ENCODE peak calls at places on chromosomes 4 and X, in five cellular contexts. M is IMR-90, B is endothelial cell of umbilical vein, Z is GM23248, T is PC-3. C is an unnamed sample.

GRCh38 chrX:70433848-70434351 is 10.7 kb upstream of the DLG3 start:
- DNase-seq in B (peak), T (peak), Z (peak), M (peak), C (peak)

GRCh38 chrX:85611926-85612325 is 232.5 kb upstream of the POF1B start:
- DNase-seq in Z (peak), T (peak), B (peak), M (peak), C (peak)

GRCh38 chrX:12383196-12383595 is 244.9 kb downstream of the FRMPD4 start:
- DNase-seq in M (no peak), T (peak), Z (no peak), B (no peak), C (no peak)

GRCh38 chrX:24298191-24298590 is 15.7 kb downstream of the SUPT20HL2 start:
- DNase-seq in B (peak), M (peak), Z (no peak), T (peak), C (no peak)

GRCh38 chr4:44738615-44739014 is 12.3 kb upstream of the GNPDA2 start:
- DNase-seq in B (no peak), M (no peak), Z (peak), T (no peak), C (no peak)

GRCh38 chrX:115345654-115346014 is 56.1 kb downstream of the LUZP4 start:
- DNase-seq in B (no peak), Z (no peak), T (no peak), M (no peak), C (no peak)

GRCh38 chr4:138645289-138645688 is 370.3 kb upstream of the NOCT start:
- DNase-seq in M (no peak), T (peak), B (no peak), Z (peak), C (peak)

GRCh38 chrX:18377802-18378201 is 23.3 kb upstream of the SCML2 start:
- DNase-seq in Z (peak), M (peak), T (peak), B (peak), C (no peak)

GRCh38 chr4:40280586-40280985 is 54.5 kb upstream of the CHRNA9 start:
- DNase-seq in T (no peak), Z (no peak), B (no peak), M (no peak), C (peak)

GRCh38 chr4:139208404-139208945 is 31.5 kb upstream of the ELF2 start:
- DNase-seq in M (peak), Z (peak), T (no peak), B (no peak), C (peak)

GRCh38 chrX:100424012-100424411 is 13.9 kb upstream of the PCDH19 start:
- DNase-seq in M (no peak), T (peak), Z (no peak), B (peak), C (no peak)

GRCh38 chr4:71186566-71187398 is 152.0 kb upstream of the SLC4A4 start:
- DNase-seq in T (peak), B (peak), Z (peak), M (peak), C (peak)

GRCh38 chr4:138414202-138414601 is 172.1 kb upstream of the SLC7A11 start:
- DNase-seq in M (no peak), T (no peak), Z (no peak), B (no peak), C (no peak)

GRCh38 chr4:67885727-67886126 is 1.9 kb upstream of the TMPRSS11D start:
- DNase-seq in M (peak), B (peak), T (peak), Z (peak), C (peak)

GRCh38 chr4:188305690-188306089 is 166.4 kb downstream of the TRIML1 start:
- DNase-seq in T (no peak), B (no peak), Z (no peak), M (no peak), C (no peak)

GRCh38 chrX:137072396-137072795 is 38.6 kb upstream of the GPR101 start:
- DNase-seq in Z (no peak), T (peak), M (no peak), B (no peak), C (no peak)

GRCh38 chr4:29559281-29559680 is 1160.9 kb upstream of the PCDH7 start:
- DNase-seq in T (no peak), Z (no peak), B (no peak), M (no peak), C (no peak)

GRCh38 chr4:106041294-106042002 is 146.2 kb downstream of the NPNT start:
- DNase-seq in M (no peak), Z (peak), T (no peak), B (no peak), C (no peak)

GRCh38 chr4:8033776-8034528 is 94.3 kb upstream of the AFAP1 start:
- DNase-seq in B (no peak), T (no peak), M (no peak), Z (no peak), C (no peak)

GRCh38 chrX:136865270-136866168 is 15.0 kb downstream of the RBMX start:
- DNase-seq in T (no peak), Z (no peak), B (no peak), M (no peak), C (no peak)

GRCh38 chr4:169079942-169080827 is 70.1 kb upstream of the CBR4 start:
- DNase-seq in T (peak), Z (peak), B (peak), M (peak), C (peak)

GRCh38 chrX:131763674-131764073 is 219.8 kb downstream of the OR13H1 start:
- DNase-seq in B (no peak), T (peak), M (peak), Z (peak), C (peak)

GRCh38 chrX:53714580-53715335 is 28.2 kb upstream of the HUWE1 start:
- DNase-seq in Z (peak), B (peak), T (peak), M (peak), C (peak)

GRCh38 chrX:44733931-44734330 is 109.9 kb upstream of the DUSP21 start:
- DNase-seq in T (peak), B (no peak), Z (peak), M (peak), C (no peak)

GRCh38 chrX:104316739-104317138 is 62.0 kb upstream of the ESX1 start:
- DNase-seq in T (no peak), M (no peak), B (no peak), Z (no peak), C (no peak)

GRCh38 chr4:48504352-48504751 is 14.3 kb downstream of the ZAR1 start:
- DNase-seq in Z (no peak), M (no peak), B (no peak), T (no peak), C (no peak)

GRCh38 chr4:77996076-77996475 is 61.0 kb upstream of the FRAS1 start:
- DNase-seq in M (no peak), Z (no peak), B (no peak), T (no peak), C (no peak)

GRCh38 chrX:130637591-130637990 is 235.8 kb downstream of the RBMX2 start:
- DNase-seq in M (peak), T (no peak), Z (peak), B (no peak), C (no peak)

GRCh38 chrX:17818729-17819128 is 42.4 kb downstream of the RAI2 start:
- DNase-seq in M (no peak), Z (no peak), T (no peak), B (no peak), C (no peak)

GRCh38 chr4:2255501-2256155 is 6.3 kb downstream of the MXD4 start:
- DNase-seq in M (no peak), B (no peak), T (no peak), Z (no peak), C (no peak)

GRCh38 chr4:36394352-36394903 is 113.0 kb downstream of the DTHD1 start:
- DNase-seq in B (no peak), M (no peak), Z (no peak), T (peak), C (no peak)

GRCh38 chrX:38561126-38561868 is at the start of gene TSPAN7:
- DNase-seq in M (peak), T (peak), B (peak), Z (peak), C (peak)
- H3K4me2 ChIP-seq in M (peak), T (peak), B (peak), Z (peak), C (peak)

GRCh38 chrX:74535211-74535621 is 79.2 kb downstream of the RLIM start:
- DNase-seq in M (peak), T (peak), B (no peak), Z (peak), C (peak)

GRCh38 chrX:74536142-74537010 is 78.0 kb downstream of the RLIM start:
- DNase-seq in T (peak), Z (peak), B (peak), M (peak), C (peak)

GRCh38 chrX:74537011-74537390 is 77.4 kb downstream of the RLIM start:
- DNase-seq in B (peak), T (no peak), M (peak), Z (peak), C (no peak)

GRCh38 chrX:74534569-74535038 is 79.8 kb downstream of the RLIM start:
- DNase-seq in Z (peak), B (no peak), M (peak), T (no peak), C (peak)

GRCh38 chrX:74535633-74536141 is 78.7 kb downstream of the RLIM start:
- DNase-seq in Z (peak), M (peak), B (peak), T (peak), C (peak)
- H3K4me3 ChIP-seq in Z (peak), M (peak), B (peak), T (peak), C (peak)

GRCh38 chrX:21802054-21802660 is 37.3 kb upstream of the MBTPS2 start:
- DNase-seq in T (no peak), B (no peak), M (no peak), Z (no peak), C (no peak)
- H3K4me2 ChIP-seq in T (no peak), B (no peak), M (no peak), Z (no peak), C (no peak)

GRCh38 chrX:48684134-48684533 is 535 bp downstream of the WAS start:
- DNase-seq in Z (no peak), T (no peak), B (no peak), M (no peak), C (no peak)
- H3K4me3 ChIP-seq in Z (no peak), T (no peak), B (no peak), M (no peak), C (no peak)

GRCh38 chrX:135330709-135331108 is 21.4 kb downstream of the ETDC start:
- DNase-seq in M (no peak), B (no peak), Z (no peak), T (no peak), C (no peak)
- H3K4me2 ChIP-seq in M (no peak), B (no peak), Z (no peak), T (no peak), C (no peak)

GRCh38 chrX:19875051-19875432 is 12.4 kb downstream of the SH3KBP1 start:
- DNase-seq in Z (peak), M (peak), T (peak), B (no peak), C (no peak)
- H3K4me3 ChIP-seq in Z (no peak), M (no peak), T (peak), B (no peak), C (no peak)

GRCh38 chr4:5870701-5871100 is 22.2 kb downstream of the CRMP1 start:
- DNase-seq in M (no peak), B (no peak), T (no peak), Z (no peak), C (no peak)

GRCh38 chr4:5863461-5864113 is 29.3 kb downstream of the CRMP1 start:
- DNase-seq in B (peak), M (peak), Z (peak), T (peak), C (peak)

GRCh38 chr4:5870220-5870619 is 22.7 kb downstream of the CRMP1 start:
- DNase-seq in T (no peak), M (no peak), Z (no peak), B (no peak), C (no peak)

GRCh38 chr4:5865896-5866599 is 26.8 kb downstream of the CRMP1 start:
- DNase-seq in B (no peak), Z (no peak), M (no peak), T (no peak), C (no peak)

GRCh38 chr4:5866841-5867782 is 25.8 kb downstream of the CRMP1 start:
- DNase-seq in M (no peak), B (no peak), T (no peak), Z (no peak), C (no peak)
- H3K4me2 ChIP-seq in M (no peak), B (no peak), T (no peak), Z (no peak), C (no peak)